ENCODE peak calls at places on chromosomes 3 and 15, in five cellular contexts. A is activated gamma-delta T cell treated with Interleukin-2 at 50 U/mL for 16 hours, L is cardiac muscle cell, T is progenitor cell of endocrine pancreas, P is NCI-H1105 treated with DMSO at 0.1 percent for 48 hours. E is an unnamed sample.

GRCh38 chr15:32898991-32899613 is 181.3 kb downstream of the GREM1 start:
- DNase-seq in A (no peak), L (no peak), T (no peak), P (no peak), E (no peak)

GRCh38 chr3:110859993-110860392 is 211.6 kb upstream of the NECTIN3 start:
- DNase-seq in A (no peak), L (no peak), T (no peak), P (no peak), E (no peak)

GRCh38 chr3:183392166-183393034 is 36.0 kb downstream of the MCF2L2 start:
- DNase-seq in A (no peak), L (peak), T (no peak), P (no peak), E (no peak)

GRCh38 chr15:78063966-78064365 is 13.5 kb downstream of the TBC1D2B start:
- DNase-seq in A (no peak), L (no peak), T (no peak), P (no peak), E (no peak)

GRCh38 chr3:62604746-62605351 is 231.5 kb upstream of the FEZF2 start:
- DNase-seq in A (no peak), L (no peak), T (no peak), P (peak), E (no peak)

GRCh38 chr3:127986803-127987202 is 65.4 kb upstream of the SEC61A1 start:
- DNase-seq in A (no peak), L (no peak), T (no peak), P (no peak), E (no peak)

GRCh38 chr15:66765478-66766281 is 63.6 kb downstream of the SMAD6 start:
- DNase-seq in A (no peak), L (no peak), T (peak), P (peak), E (no peak)

GRCh38 chr15:61994216-61994615 is 66.0 kb downstream of the VPS13C start:
- DNase-seq in A (no peak), L (no peak), T (no peak), P (no peak), E (no peak)

GRCh38 chr3:66633564-66633963 is 132.7 kb upstream of the LRIG1 start:
- DNase-seq in A (no peak), L (no peak), T (no peak), P (no peak), E (no peak)

GRCh38 chr3:188248036-188248561 is 94.1 kb downstream of the LPP start:
- DNase-seq in A (no peak), L (no peak), T (no peak), P (no peak), E (no peak)

GRCh38 chr3:194586839-194587238 is 46.4 kb downstream of the TMEM44 start:
- DNase-seq in A (no peak), L (no peak), T (no peak), P (no peak), E (no peak)

GRCh38 chr15:99931703-99932603 is 198.7 kb upstream of the LYSMD4 start:
- DNase-seq in A (no peak), L (no peak), T (no peak), P (no peak), E (no peak)